ENCODE peak calls at places on chromosomes 5 and 9, in nine cellular contexts. Y is cardiac fibroblast; I is M059J; U is occipital lobe; O is activated gamma-delta T cell treated with anti-CD3 and anti-CD28 coated beads, Interleukin-2, amount 50 U/mL, for 16 hours; R is hepatic stellate cell; P is activated CD4-positive, alpha-beta T cell treated with anti-CD3 and anti-CD28 coated beads, Interleukin-2, amount 10 ng/mL, durations not matched to agents 7 days and 5 days; D is NCI-H1436 treated with DMSO at 0.1 percent for 48 hours; V is HFF-Myc. M is an unnamed sample.

GRCh38 chr9:4750021-4750673 is 9.1 kb upstream of the AK3 start:
- DNase-seq in Y (peak), I (peak), U (no peak), O (no peak), R (no peak), P (peak), D (no peak), V (no peak), M (peak)

GRCh38 chr9:129270205-129270604 is 92.1 kb upstream of the IER5L start:
- DNase-seq in Y (no peak), I (no peak), U (no peak), O (no peak), R (no peak), P (peak), D (no peak), V (no peak), M (no peak)

GRCh38 chr9:89218040-89218928 is 39.7 kb upstream of the SHC3 start:
- DNase-seq in Y (peak), I (no peak), U (no peak), O (no peak), R (no peak), P (no peak), D (no peak), V (no peak), M (no peak)

GRCh38 chr9:127161081-127161621 is 38.7 kb upstream of the ANGPTL2 start:
- DNase-seq in Y (no peak), I (no peak), U (no peak), O (no peak), R (no peak), P (no peak), D (no peak), V (no peak), M (no peak)

GRCh38 chr9:22911632-22912031 is 465.0 kb downstream of the DMRTA1 start:
- DNase-seq in Y (no peak), I (no peak), U (no peak), O (no peak), R (no peak), P (no peak), D (no peak), V (no peak), M (no peak)

GRCh38 chr9:87635656-87636501 is 90.0 kb upstream of the CTSL start:
- DNase-seq in Y (no peak), I (no peak), U (no peak), O (no peak), R (no peak), P (no peak), D (no peak), V (no peak), M (no peak)

GRCh38 chr5:140595538-140595937 is 30.9 kb downstream of the SLC35A4 start:
- DNase-seq in Y (no peak), I (peak), U (no peak), O (no peak), R (no peak), P (no peak), D (no peak), V (no peak), M (peak)

GRCh38 chr9:133238272-133238850 is 29.3 kb upstream of the OBP2B start:
- DNase-seq in Y (peak), I (no peak), U (no peak), O (no peak), R (peak), P (no peak), D (no peak), V (no peak), M (peak)

GRCh38 chr5:93277001-93277400 is 304.0 kb downstream of the NR2F1-AS1 start:
- DNase-seq in Y (no peak), I (peak), U (no peak), O (no peak), R (no peak), P (no peak), D (no peak), V (no peak), M (no peak)

GRCh38 chr5:95907740-95908706 is 53.6 kb downstream of the ELL2 start:
- DNase-seq in Y (no peak), I (no peak), U (no peak), O (no peak), R (no peak), P (no peak), D (no peak), V (no peak), M (no peak)

GRCh38 chr5:138468133-138468965 is 3.1 kb downstream of the EGR1 start:
- DNase-seq in Y (peak), I (peak), U (no peak), O (no peak), R (no peak), P (no peak), D (no peak), V (no peak), M (peak)

M was measured in endothelial cell of umbilical vein.